ENCODE peak calls at places on chromosomes 11 and 22, in six cellular contexts. J is neural progenitor cell; O is Caco-2; S is adrenal gland; K is CD4-positive, alpha-beta memory T cell; P is GM23248. D is an unnamed sample.

GRCh38 chr11:37449146-37449545 is 851.1 kb upstream of the RAG2 start:
- DNase-seq in J (peak; percentile 62), O (peak; percentile 47), S (no peak), K (no peak), P (peak; percentile 31), D (peak; percentile 41)

GRCh38 chr22:39913886-39914285 is 13.0 kb downstream of the GRAP2 start:
- DNase-seq in J (peak; percentile 85), O (no peak), S (no peak), K (no peak), P (no peak), D (peak; percentile 99)

GRCh38 chr11:4491878-4492606 is 9.6 kb downstream of the OR52K1 start:
- DNase-seq in J (no peak), O (no peak), S (no peak), K (no peak), P (peak; percentile 27), D (no peak)

GRCh38 chr11:26753738-26754504 is 32.1 kb upstream of the SLC5A12 start:
- DNase-seq in J (peak; percentile 79), O (peak; percentile 58), S (peak; percentile 36), K (no peak), P (peak; percentile 83), D (peak; percentile 27)

GRCh38 chr11:59822989-59823566 is 12.5 kb upstream of the MRPL16 start:
- DNase-seq in J (peak; percentile 66), O (peak; percentile 66), S (peak; percentile 30), K (peak; percentile 31), P (peak; percentile 87), D (peak; percentile 65)

GRCh38 chr11:17875908-17876307 is 136.9 kb downstream of the SERGEF start:
- DNase-seq in J (no peak), O (no peak), S (no peak), K (no peak), P (no peak), D (no peak)

GRCh38 chr11:89491141-89491690 is at the start of gene NOX4:
- DNase-seq in J (peak; percentile 88), O (no peak), S (peak; percentile 15), K (no peak), P (peak; percentile 55), D (no peak)

GRCh38 chr11:2742611-2743426 is 43.0 kb upstream of the KCNQ1OT1 start:
- DNase-seq in J (no peak), O (no peak), S (peak; percentile 15), K (no peak), P (no peak), D (no peak)

GRCh38 chr11:37786214-37786755 is 1188.2 kb upstream of the RAG2 start:
- DNase-seq in J (no peak), O (no peak), S (no peak), K (no peak), P (no peak), D (no peak)

GRCh38 chr22:50525991-50526848 is 822 bp upstream of the SCO2 start:
- DNase-seq in J (peak; percentile 87), O (peak; percentile 83), S (peak; percentile 71), K (peak; percentile 87), P (peak; percentile 79), D (peak; percentile 69)

GRCh38 chr11:87871071-87871470 is 304.2 kb downstream of the RAB38 start:
- DNase-seq in J (no peak), O (no peak), S (no peak), K (no peak), P (no peak), D (no peak)

GRCh38 chr11:97574976-97575665 is 1185.3 kb downstream of the JRKL start:
- DNase-seq in J (no peak), O (no peak), S (no peak), K (no peak), P (no peak), D (no peak)

GRCh38 chr11:131503017-131503416 is 132.6 kb downstream of the NTM start:
- DNase-seq in J (no peak), O (no peak), S (no peak), K (no peak), P (no peak), D (no peak)

GRCh38 chr22:45318558-45319318 is 9.0 kb downstream of the FAM118A start:
- DNase-seq in J (peak; percentile 32), O (no peak), S (no peak), K (peak; percentile 69), P (no peak), D (no peak)

GRCh38 chr11:128494418-128495332 is 92.7 kb downstream of the ETS1 start:
- DNase-seq in J (no peak), O (no peak), S (no peak), K (no peak), P (no peak), D (no peak)
- H3K4me3 ChIP-seq in J (no peak overlapping the region), O (no peak overlapping the region), S (no peak overlapping the region), K (no peak overlapping the region), P (no peak overlapping the region), D (no peak overlapping the region)

GRCh38 chr11:108204376-108204775 is 18.1 kb downstream of the NPAT start:
- DNase-seq in J (no peak), O (no peak), S (no peak), K (no peak), P (no peak), D (no peak)
- H3K36me3 ChIP-seq in J (no peaks in the 10 kb centered on the region), O (peaks cover 26% of the 10 kb centered on the region), S (no peaks in the 10 kb centered on the region), K (peaks cover 29% of the 10 kb centered on the region), P (peaks cover 20% of the 10 kb centered on the region), D (peaks cover 42% of the 10 kb centered on the region)

GRCh38 chr22:21042978-21043855 is 2.5 kb upstream of the LRRC74B start:
- DNase-seq in J (no peak), O (no peak), S (peak; percentile 46), K (no peak), P (peak; percentile 42), D (no peak)

GRCh38 chr22:21045585-21046294 is at the start of gene LRRC74B:
- DNase-seq in J (peak; percentile 98), O (peak; percentile 95), S (peak; percentile 93), K (peak; percentile 65), P (peak; percentile 98), D (peak; percentile 88)

GRCh38 chr22:21044931-21045584 is 688 bp upstream of the LRRC74B start:
- DNase-seq in J (peak; percentile 21), O (peak; percentile 34), S (peak; percentile 67), K (no peak), P (peak; percentile 86), D (no peak)

GRCh38 chr22:21041937-21042336 is 3.8 kb upstream of the LRRC74B start:
- DNase-seq in J (no peak), O (no peak), S (no peak), K (no peak), P (peak; percentile 80), D (no peak)

DNA sequence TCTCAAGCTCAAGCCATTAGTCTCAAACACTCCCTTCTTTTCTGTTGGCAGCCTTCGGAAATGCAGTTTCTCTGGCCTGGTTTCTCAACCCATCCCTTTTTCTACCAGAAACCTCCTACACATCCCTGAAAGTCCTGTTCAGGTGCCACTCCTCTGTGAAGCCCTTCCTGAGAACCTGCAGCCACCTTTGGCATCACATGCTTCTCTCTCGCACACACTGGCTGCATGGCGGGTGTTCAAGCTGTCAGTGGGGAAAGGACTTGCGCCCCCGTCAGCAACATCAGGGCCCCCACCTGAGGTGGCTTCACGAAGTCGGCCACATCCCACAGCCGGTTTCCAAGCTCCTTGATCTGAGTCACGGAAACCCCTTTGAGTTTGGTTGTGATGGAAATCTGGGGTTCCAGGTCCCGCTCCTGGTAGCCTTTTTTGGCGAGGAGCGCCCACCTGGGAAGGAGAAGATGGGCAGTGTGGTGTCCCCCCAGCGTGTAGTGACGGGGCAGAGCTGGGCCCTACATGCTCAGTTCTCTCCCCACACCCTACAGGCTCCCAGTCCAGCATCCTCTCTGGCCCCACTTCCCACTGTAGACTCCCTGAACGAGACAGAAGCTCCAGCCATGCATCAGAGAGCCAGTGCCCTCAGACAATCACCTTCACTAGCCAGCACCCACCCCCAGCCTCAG is 1.8 kb upstream of the LRRC74B start:
- DNase-seq in J (no peak), O (no peak), S (no peak), K (no peak), P (no peak), D (no peak)
- H3K4me3 ChIP-seq in J (no peak overlapping the region), O (no peak overlapping the region), S (no peak overlapping the region), K (no peak overlapping the region), P (no peak overlapping the region), D (no peak overlapping the region)

GRCh38 chr11:73359930-73360742 is 16.1 kb upstream of the RELT start:
- DNase-seq in J (peak; percentile 62), O (peak; percentile 86), S (no peak), K (no peak), P (peak; percentile 61), D (peak; percentile 23)

GRCh38 chr11:73356979-73357739 is 19.0 kb upstream of the RELT start:
- DNase-seq in J (no peak), O (no peak), S (no peak), K (no peak), P (no peak), D (no peak)

GRCh38 chr11:73360743-73361369 is 15.3 kb upstream of the RELT start:
- DNase-seq in J (no peak), O (no peak), S (no peak), K (no peak), P (no peak), D (no peak)

GRCh38 chr11:73358071-73358470 is 18.1 kb upstream of the RELT start:
- DNase-seq in J (no peak), O (no peak), S (no peak), K (no peak), P (peak; percentile 64), D (no peak)

GRCh38 chr11:73359341-73359740 is 16.9 kb upstream of the RELT start:
- DNase-seq in J (no peak), O (no peak), S (peak; percentile 39), K (no peak), P (peak; percentile 89), D (no peak)
- H3K36me3 ChIP-seq in J (no peaks in the 10 kb centered on the region), O (peaks cover 14% of the 10 kb centered on the region), S (no peaks in the 10 kb centered on the region), K (no peaks in the 10 kb centered on the region), P (peaks cover 23% of the 10 kb centered on the region), D (peaks cover 7% of the 10 kb centered on the region)

DNA sequence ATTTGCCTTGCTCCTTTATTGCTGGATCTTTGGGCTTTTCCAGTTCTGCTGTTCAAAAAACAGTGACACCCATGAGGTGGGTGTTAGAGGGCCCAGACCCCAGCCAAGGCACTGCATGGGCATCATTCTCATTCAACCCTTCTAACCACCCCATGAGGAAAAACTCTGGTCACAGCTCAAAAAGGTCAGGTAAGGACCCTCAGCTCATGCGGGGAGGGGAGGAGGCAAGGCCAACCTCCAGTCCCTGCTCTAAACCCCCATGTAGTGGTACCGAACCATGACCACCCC is 7.4 kb downstream of the GNB1L start:
- DNase-seq in J (no peak), O (no peak), S (no peak), K (no peak), P (no peak), D (no peak)
- H3K4me3 ChIP-seq in J (no peak overlapping the region), O (no peak overlapping the region), S (no peak overlapping the region), K (no peak overlapping the region), P (no peak overlapping the region), D (no peak overlapping the region)